ENCODE peak calls at places on chromosomes 4 and X, in eight cellular contexts. Q is HCT116, H is endothelial cell of umbilical vein, G is GM12878, A is HepG2, L is H1, N is K562, I is SK-N-SH. V is an unnamed sample.

GRCh38 chr4:116829187-116829586 is 256.2 kb downstream of the TRAM1L1 start:
- DNase-seq in Q (no peak), H (no peak), G (no peak), A (no peak), L (no peak), N (no peak), I (no peak), V (no peak)

GRCh38 chr4:184267673-184268573 is 50.2 kb upstream of the ENPP6 start:
- DNase-seq in Q (peak), H (peak), G (peak), A (peak), L (no peak), N (peak), I (no peak), V (peak)

GRCh38 chr4:2255501-2256155 is 6.3 kb downstream of the MXD4 start:
- DNase-seq in Q (no peak), H (no peak), G (no peak), A (no peak), L (no peak), N (no peak), I (peak), V (peak)

GRCh38 chr4:145734576-145735329 is 54.8 kb downstream of the C4orf51 start:
- DNase-seq in Q (no peak), H (peak), G (peak), A (peak), L (no peak), N (no peak), I (no peak), V (no peak)

GRCh38 chrX:30530591-30530990 is 47.0 kb downstream of the TASL start:
- DNase-seq in Q (no peak), H (no peak), G (no peak), A (no peak), L (no peak), N (no peak), I (no peak), V (no peak)

GRCh38 chr4:101201421-101201820 is 145.9 kb downstream of the PPP3CA start:
- DNase-seq in Q (no peak), H (no peak), G (no peak), A (no peak), L (no peak), N (no peak), I (no peak), V (no peak)

GRCh38 chrX:17520206-17520605 is 145.2 kb downstream of the NHS start:
- DNase-seq in Q (no peak), H (no peak), G (no peak), A (no peak), L (no peak), N (no peak), I (no peak), V (no peak)

GRCh38 chr4:88953400-88953799 is 103.6 kb downstream of the FAM13A start:
- DNase-seq in Q (no peak), H (no peak), G (peak), A (no peak), L (no peak), N (no peak), I (no peak), V (no peak)

GRCh38 chr4:11702886-11703555 is 274.3 kb upstream of the HS3ST1 start:
- DNase-seq in Q (no peak), H (no peak), G (no peak), A (no peak), L (no peak), N (no peak), I (no peak), V (no peak)

GRCh38 chr4:187814737-187815465 is 180.7 kb upstream of the ZFP42 start:
- DNase-seq in Q (no peak), H (no peak), G (no peak), A (no peak), L (no peak), N (no peak), I (no peak), V (no peak)

GRCh38 chrX:72478853-72479252 is 93.8 kb downstream of the HDAC8 start:
- DNase-seq in Q (no peak), H (no peak), G (no peak), A (peak), L (no peak), N (no peak), I (no peak), V (no peak)

GRCh38 chr4:19675172-19675811 is 576.4 kb upstream of the SLIT2 start:
- DNase-seq in Q (no peak), H (peak), G (no peak), A (no peak), L (no peak), N (no peak), I (no peak), V (no peak)

GRCh38 chrX:53009032-53009431 is 39.6 kb upstream of the GPR173 start:
- DNase-seq in Q (no peak), H (no peak), G (no peak), A (no peak), L (no peak), N (no peak), I (no peak), V (no peak)

GRCh38 chr4:153156263-153156662 is 48.0 kb upstream of the TRIM2 start:
- DNase-seq in Q (no peak), H (no peak), G (no peak), A (no peak), L (no peak), N (peak), I (no peak), V (no peak)

GRCh38 chr4:1458581-1458980 is 52.3 kb upstream of the NKX1-1 start:
- DNase-seq in Q (no peak), H (no peak), G (no peak), A (no peak), L (no peak), N (no peak), I (peak), V (no peak)

GRCh38 chr4:149887091-149887490 is 71.4 kb upstream of the IQCM start:
- DNase-seq in Q (no peak), H (no peak), G (no peak), A (no peak), L (no peak), N (no peak), I (no peak), V (no peak)

GRCh38 chrX:135327299-135327698 is 18.0 kb downstream of the ETDC start:
- DNase-seq in Q (no peak), H (peak), G (no peak), A (no peak), L (no peak), N (no peak), I (no peak), V (no peak)

GRCh38 chr4:3285558-3286334 is 7.1 kb upstream of the RGS12 start:
- DNase-seq in Q (no peak), H (no peak), G (no peak), A (peak), L (no peak), N (no peak), I (peak), V (no peak)

GRCh38 chrX:44953734-44954502 is 80.9 kb downstream of the KDM6A start:
- DNase-seq in Q (no peak), H (no peak), G (no peak), A (no peak), L (no peak), N (no peak), I (no peak), V (no peak)

GRCh38 chrX:27679281-27679680 is 89.1 kb downstream of the DCAF8L2 start:
- DNase-seq in Q (no peak), H (peak), G (no peak), A (no peak), L (no peak), N (no peak), I (no peak), V (no peak)

GRCh38 chr4:129092636-129093172 is 635 bp downstream of the SCLT1 start:
- DNase-seq in Q (no peak), H (no peak), G (no peak), A (no peak), L (no peak), N (no peak), I (no peak), V (no peak)

GRCh38 chrX:346034-346813 is 27.6 kb upstream of the GTPBP6 start:
- DNase-seq in Q (no peak), H (no peak), G (no peak), A (no peak), L (no peak), N (no peak), I (no peak), V (no peak)

GRCh38 chr4:189198624-189199023 is 742.0 kb upstream of the FRG1 start:
- DNase-seq in Q (no peak), H (no peak), G (no peak), A (no peak), L (no peak), N (no peak), I (no peak), V (no peak)

GRCh38 chr4:86482851-86483490 is 111.1 kb upstream of the PTPN13 start:
- DNase-seq in Q (no peak), H (no peak), G (no peak), A (no peak), L (peak), N (no peak), I (peak), V (peak)

DNA sequence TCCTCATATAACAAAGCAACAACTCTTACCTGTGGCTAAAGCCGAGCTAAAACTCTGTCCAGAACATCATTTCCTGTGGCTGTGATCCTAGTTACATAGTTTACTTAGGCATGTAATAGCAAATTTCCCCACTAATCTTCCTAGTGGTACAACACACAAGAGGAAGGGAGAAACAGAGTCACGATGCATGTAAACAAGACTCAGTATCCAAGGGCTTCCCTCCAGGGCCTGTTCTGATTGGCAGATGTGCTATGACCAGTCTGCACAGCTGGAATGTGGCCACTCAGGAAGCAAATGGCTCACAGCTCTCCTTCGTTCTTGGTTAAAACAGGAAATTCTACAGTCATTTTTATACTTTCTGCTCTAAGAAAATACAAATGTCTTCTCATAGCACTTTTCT is 49.2 kb upstream of the PRSS48 start:
- DNase-seq in Q (no peak), H (peak), G (no peak), A (no peak), L (no peak), N (no peak), I (no peak), V (no peak)
- H3K9ac ChIP-seq in Q (no peak), H (peak), G (no peak), A (no peak), L (no peak), N (no peak), I (no peak), V (no peak)

DNA sequence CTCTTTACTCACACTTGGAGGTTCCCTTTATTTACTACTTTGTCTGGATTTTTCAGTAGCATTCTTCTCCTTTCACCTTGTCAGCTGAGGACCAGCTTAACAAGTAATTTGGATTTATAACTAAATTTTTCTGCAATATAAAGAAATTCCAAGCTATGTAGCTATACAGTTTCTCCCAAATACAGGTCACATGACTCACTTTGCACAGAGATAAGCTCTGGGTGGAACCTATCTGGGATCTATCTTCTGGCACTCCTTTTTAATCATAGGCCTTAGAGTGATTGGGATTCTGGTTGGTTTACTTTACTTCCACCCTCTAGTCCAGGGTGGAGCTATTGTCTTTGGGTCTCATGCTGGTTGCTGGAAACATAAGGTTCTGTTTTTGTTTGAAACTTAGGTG is 34.9 kb upstream of the STK26 start:
- DNase-seq in Q (no peak), H (no peak), G (no peak), A (no peak), L (no peak), N (peak), I (no peak), V (no peak)
- H3K27ac ChIP-seq in Q (no peak), H (no peak), G (no peak), A (no peak), L (no peak), N (no peak), I (no peak), V (no peak)

DNA sequence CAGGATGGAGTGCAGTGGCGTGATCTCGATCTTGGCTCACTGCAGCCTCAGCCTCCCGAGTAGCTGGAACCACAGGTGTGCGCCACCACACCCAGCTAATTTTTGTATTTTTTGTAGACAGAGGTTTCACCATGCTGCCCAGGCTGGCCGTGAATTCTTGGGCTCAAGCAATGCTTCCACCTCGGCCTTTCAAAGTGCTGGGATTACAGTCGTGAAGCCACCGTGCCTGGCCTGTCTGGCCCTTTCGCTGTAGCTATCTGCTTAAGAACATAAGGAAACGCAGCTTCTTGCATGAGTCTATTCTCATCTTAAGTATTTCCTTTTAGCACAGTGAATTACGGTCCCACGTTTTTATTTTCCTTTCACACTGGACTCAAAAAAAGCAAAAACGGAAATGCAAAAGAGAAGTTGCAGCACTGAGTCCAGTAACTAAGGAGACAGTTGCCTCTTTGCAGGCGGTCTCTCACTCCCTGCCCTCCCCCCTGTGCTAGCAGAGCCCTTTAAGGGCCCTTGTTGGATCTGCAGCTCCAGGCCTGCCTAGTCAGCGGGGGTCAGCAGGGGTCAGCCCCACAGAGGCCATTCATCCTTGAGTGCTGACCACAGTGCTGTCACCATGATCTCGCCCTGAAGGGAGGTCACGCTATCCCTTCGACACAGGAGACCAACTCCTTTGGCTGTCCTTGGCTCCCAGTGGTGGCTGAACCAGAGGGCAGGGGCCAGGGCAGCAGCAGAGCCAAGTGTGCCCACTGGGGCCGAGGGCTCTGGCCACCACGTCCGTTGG is 21.8 kb upstream of the TBC1D14 start:
- DNase-seq in Q (no peak), H (no peak), G (no peak), A (no peak), L (no peak), N (peak), I (no peak), V (no peak)
- TF ChIP-seq POLR2AphosphoS5 in Q (no peak), H (no peak), G (no peak), A (no peak), L (no peak), N (no peak), I (no peak), V (no peak)

GRCh38 chrX:105876658-105877057 is 54.3 kb downstream of the NRK start:
- DNase-seq in Q (peak), H (peak), G (no peak), A (peak), L (no peak), N (no peak), I (no peak), V (no peak)
- H3K9ac ChIP-seq in Q (no peak), H (no peak), G (no peak), A (no peak), L (no peak), N (no peak), I (no peak), V (no peak)

GRCh38 chrX:41837270-41837944 is 85.9 kb downstream of the CASK start:
- DNase-seq in Q (no peak), H (no peak), G (no peak), A (no peak), L (no peak), N (no peak), I (no peak), V (no peak)
- H3K27ac ChIP-seq in Q (no peak), H (no peak), G (no peak), A (no peak), L (no peak), N (no peak), I (no peak), V (no peak)

V was measured in SK-N-MC.